ENCODE peak calls at places on chromosome 17, in ten cellular contexts. One of them, this sample, is unnamed.

GRCh38 chr17:14133104-14133503 is 63.8 kb downstream of the COX10 start:
- DNase-seq in LHCN-M2: no peak
- DNase-seq in H54: no peak
- DNase-seq in B cell: no peak
- DNase-seq in left ventricle myocardium superior: no peak
- DNase-seq in HEK293T: no peak
- DNase-seq in NCI-H1092 treated with DMSO at 0.1 percent for 48 hours: no peak
- DNase-seq in T-helper 1 cell: no peak
- DNase-seq in stimulated activated CD8-positive, alpha-beta memory T cell treated with anti-CD3 and anti-CD28 coated beads, Interleukin-15, amount 100 ng/mL, for 4 hours: no peak
- DNase-seq in keratinocyte: no peak
- DNase-seq in this sample: no peak

GRCh38 chr17:69801368-69801767 is 273.7 kb upstream of the KCNJ16 start:
- DNase-seq in left ventricle myocardium superior: no peak
- DNase-seq in NCI-H1092 treated with DMSO at 0.1 percent for 48 hours: no peak
- DNase-seq in B cell: no peak
- DNase-seq in LHCN-M2: no peak
- DNase-seq in keratinocyte: no peak
- DNase-seq in T-helper 1 cell: no peak
- DNase-seq in HEK293T: no peak
- DNase-seq in stimulated activated CD8-positive, alpha-beta memory T cell treated with anti-CD3 and anti-CD28 coated beads, Interleukin-15, amount 100 ng/mL, for 4 hours: no peak
- DNase-seq in H54: no peak
- DNase-seq in this sample: no peak

GRCh38 chr17:40553694-40554534 is 11.4 kb downstream of the CCR7 start:
- DNase-seq in H54: no peak
- DNase-seq in keratinocyte: no peak
- DNase-seq in T-helper 1 cell: no peak
- DNase-seq in stimulated activated CD8-positive, alpha-beta memory T cell treated with anti-CD3 and anti-CD28 coated beads, Interleukin-15, amount 100 ng/mL, for 4 hours: no peak
- DNase-seq in NCI-H1092 treated with DMSO at 0.1 percent for 48 hours: no peak
- DNase-seq in B cell: peak; percentile 54
- DNase-seq in left ventricle myocardium superior: peak; percentile 80
- DNase-seq in HEK293T: no peak
- DNase-seq in LHCN-M2: peak; percentile 86
- DNase-seq in this sample: peak; percentile 93

GRCh38 chr17:9768381-9768934 is 22.9 kb downstream of the DHRS7C start:
- DNase-seq in H54: peak; percentile 36
- DNase-seq in keratinocyte: no peak
- DNase-seq in left ventricle myocardium superior: no peak
- DNase-seq in T-helper 1 cell: no peak
- DNase-seq in LHCN-M2: peak; percentile 6
- DNase-seq in B cell: peak; percentile 34
- DNase-seq in stimulated activated CD8-positive, alpha-beta memory T cell treated with anti-CD3 and anti-CD28 coated beads, Interleukin-15, amount 100 ng/mL, for 4 hours: no peak
- DNase-seq in NCI-H1092 treated with DMSO at 0.1 percent for 48 hours: peak; percentile 11
- DNase-seq in HEK293T: peak; percentile 50
- DNase-seq in this sample: no peak

GRCh38 chr17:16623282-16623681 is 30.4 kb downstream of the ZNF624 start:
- DNase-seq in stimulated activated CD8-positive, alpha-beta memory T cell treated with anti-CD3 and anti-CD28 coated beads, Interleukin-15, amount 100 ng/mL, for 4 hours: no peak
- DNase-seq in left ventricle myocardium superior: no peak
- DNase-seq in T-helper 1 cell: no peak
- DNase-seq in B cell: no peak
- DNase-seq in keratinocyte: no peak
- DNase-seq in H54: no peak
- DNase-seq in LHCN-M2: no peak
- DNase-seq in HEK293T: no peak
- DNase-seq in NCI-H1092 treated with DMSO at 0.1 percent for 48 hours: no peak
- DNase-seq in this sample: no peak

GRCh38 chr17:21595086-21595485 is 97.2 kb upstream of the KCNJ18 start:
- DNase-seq in stimulated activated CD8-positive, alpha-beta memory T cell treated with anti-CD3 and anti-CD28 coated beads, Interleukin-15, amount 100 ng/mL, for 4 hours: no peak
- DNase-seq in left ventricle myocardium superior: no peak
- DNase-seq in B cell: no peak
- DNase-seq in NCI-H1092 treated with DMSO at 0.1 percent for 48 hours: no peak
- DNase-seq in keratinocyte: no peak
- DNase-seq in H54: no peak
- DNase-seq in HEK293T: no peak
- DNase-seq in T-helper 1 cell: no peak
- DNase-seq in LHCN-M2: no peak
- DNase-seq in this sample: no peak

GRCh38 chr17:57539528-57540301 is 205.4 kb downstream of the CCDC182 start:
- DNase-seq in stimulated activated CD8-positive, alpha-beta memory T cell treated with anti-CD3 and anti-CD28 coated beads, Interleukin-15, amount 100 ng/mL, for 4 hours: no peak
- DNase-seq in T-helper 1 cell: no peak
- DNase-seq in NCI-H1092 treated with DMSO at 0.1 percent for 48 hours: no peak
- DNase-seq in B cell: no peak
- DNase-seq in H54: no peak
- DNase-seq in LHCN-M2: no peak
- DNase-seq in left ventricle myocardium superior: no peak
- DNase-seq in keratinocyte: no peak
- DNase-seq in HEK293T: no peak
- DNase-seq in this sample: no peak

GRCh38 chr17:40555296-40556190 is 9.7 kb downstream of the CCR7 start:
- DNase-seq in B cell: peak; percentile 11
- DNase-seq in NCI-H1092 treated with DMSO at 0.1 percent for 48 hours: no peak
- DNase-seq in stimulated activated CD8-positive, alpha-beta memory T cell treated with anti-CD3 and anti-CD28 coated beads, Interleukin-15, amount 100 ng/mL, for 4 hours: no peak
- DNase-seq in keratinocyte: no peak
- DNase-seq in T-helper 1 cell: no peak
- DNase-seq in H54: no peak
- DNase-seq in LHCN-M2: no peak
- DNase-seq in left ventricle myocardium superior: no peak
- DNase-seq in HEK293T: no peak
- DNase-seq in this sample: peak; percentile 51

GRCh38 chr17:4956493-4957061 is 5.7 kb downstream of the ENO3 start:
- DNase-seq in B cell: no peak
- DNase-seq in left ventricle myocardium superior: peak; percentile 63
- DNase-seq in H54: no peak
- DNase-seq in LHCN-M2: no peak
- DNase-seq in T-helper 1 cell: peak; percentile 40
- DNase-seq in NCI-H1092 treated with DMSO at 0.1 percent for 48 hours: no peak
- DNase-seq in keratinocyte: no peak
- DNase-seq in stimulated activated CD8-positive, alpha-beta memory T cell treated with anti-CD3 and anti-CD28 coated beads, Interleukin-15, amount 100 ng/mL, for 4 hours: no peak
- DNase-seq in HEK293T: no peak
- DNase-seq in this sample: no peak

GRCh38 chr17:57021226-57021940 is 43.5 kb downstream of the SCPEP1 start:
- DNase-seq in left ventricle myocardium superior: no peak
- DNase-seq in H54: no peak
- DNase-seq in LHCN-M2: no peak
- DNase-seq in T-helper 1 cell: no peak
- DNase-seq in NCI-H1092 treated with DMSO at 0.1 percent for 48 hours: peak; percentile 4
- DNase-seq in stimulated activated CD8-positive, alpha-beta memory T cell treated with anti-CD3 and anti-CD28 coated beads, Interleukin-15, amount 100 ng/mL, for 4 hours: no peak
- DNase-seq in HEK293T: no peak
- DNase-seq in keratinocyte: no peak
- DNase-seq in B cell: no peak
- DNase-seq in this sample: no peak

GRCh38 chr17:64259922-64260321 is 3.1 kb downstream of the TEX2 start:
- DNase-seq in NCI-H1092 treated with DMSO at 0.1 percent for 48 hours: no peak
- DNase-seq in B cell: no peak
- DNase-seq in stimulated activated CD8-positive, alpha-beta memory T cell treated with anti-CD3 and anti-CD28 coated beads, Interleukin-15, amount 100 ng/mL, for 4 hours: no peak
- DNase-seq in T-helper 1 cell: no peak
- DNase-seq in keratinocyte: no peak
- DNase-seq in H54: peak; percentile 36
- DNase-seq in left ventricle myocardium superior: no peak
- DNase-seq in LHCN-M2: peak; percentile 50
- DNase-seq in HEK293T: no peak
- DNase-seq in this sample: no peak

GRCh38 chr17:71522383-71522782 is 598.4 kb upstream of the SOX9 start:
- DNase-seq in NCI-H1092 treated with DMSO at 0.1 percent for 48 hours: no peak
- DNase-seq in left ventricle myocardium superior: no peak
- DNase-seq in stimulated activated CD8-positive, alpha-beta memory T cell treated with anti-CD3 and anti-CD28 coated beads, Interleukin-15, amount 100 ng/mL, for 4 hours: no peak
- DNase-seq in HEK293T: no peak
- DNase-seq in LHCN-M2: no peak
- DNase-seq in T-helper 1 cell: no peak
- DNase-seq in H54: no peak
- DNase-seq in keratinocyte: no peak
- DNase-seq in B cell: no peak
- DNase-seq in this sample: no peak